ENCODE peak calls at places on chromosomes 5 and 9, in nine cellular contexts. C, D, K, U, E, Y, G, Z and Q are unnamed samples.
A peak's percentile ranks its signal among the peaks of the same experiment; 100 is the strongest.

GRCh38 chr5:124606116-124606515 is 140.3 kb downstream of the ZNF608 start:
- DNase-seq in C (no peak), D (no peak), K (no peak), U (no peak), E (no peak), Y (no peak), G (no peak), Z (no peak), Q (no peak)

GRCh38 chr9:123031963-123032362 is 1.5 kb upstream of the GPR21 start:
- DNase-seq in C (no peak), D (no peak), K (no peak), U (no peak), E (no peak), Y (no peak), G (no peak), Z (no peak), Q (no peak)

GRCh38 chr5:90529939-90530677 is 724 bp upstream of the LYSMD3 start:
- DNase-seq in C (no peak), D (peak; percentile 50), K (peak; percentile 52), U (peak; percentile 78), E (peak; percentile 51), Y (peak; percentile 69), G (peak; percentile 81), Z (peak; percentile 46), Q (peak; percentile 39)

GRCh38 chr9:34430843-34431437 is 27.4 kb downstream of the FAM219A start:
- DNase-seq in C (no peak), D (no peak), K (peak; percentile 92), U (peak; percentile 93), E (no peak), Y (peak; percentile 93), G (peak; percentile 32), Z (peak; percentile 44), Q (peak; percentile 48)

GRCh38 chr9:83220737-83221136 is 157.8 kb upstream of the RASEF start:
- DNase-seq in C (no peak), D (no peak), K (no peak), U (no peak), E (peak; percentile 46), Y (no peak), G (no peak), Z (no peak), Q (peak; percentile 47)

GRCh38 chr5:169249001-169249400 is 51.9 kb downstream of the SLIT3 start:
- DNase-seq in C (no peak), D (no peak), K (no peak), U (no peak), E (peak; percentile 57), Y (no peak), G (no peak), Z (no peak), Q (no peak)

GRCh38 chr5:10583663-10584572 is 20.0 kb downstream of the ANKRD33B start:
- DNase-seq in C (no peak), D (no peak), K (no peak), U (no peak), E (no peak), Y (no peak), G (no peak), Z (no peak), Q (no peak)

GRCh38 chr5:34756781-34757624 is 82.0 kb upstream of the TTC23L start:
- DNase-seq in C (no peak), D (no peak), K (no peak), U (no peak), E (peak; percentile 14), Y (no peak), G (peak; percentile 36), Z (no peak), Q (no peak)

GRCh38 chr5:181149355-181149754 is 2.0 kb downstream of the OR2V2 start:
- DNase-seq in C (no peak), D (no peak), K (no peak), U (no peak), E (no peak), Y (no peak), G (no peak), Z (no peak), Q (no peak)

GRCh38 chr5:142637871-142638270 is 48.0 kb downstream of the FGF1 start:
- DNase-seq in C (no peak), D (no peak), K (no peak), U (no peak), E (no peak), Y (no peak), G (no peak), Z (no peak), Q (no peak)